ENCODE peak calls at places on chromosome 10, in seven cellular contexts. X, S, Y, J, U, M and V are unnamed samples.
A peak's percentile ranks its signal among the peaks of the same experiment; 100 is the strongest.

GRCh38 chr10:78863601-78864239 is 205.0 kb upstream of the ZMIZ1 start:
- DNase-seq in S (no peak), X (no peak), J (no peak), U (no peak), M (no peak), Y (no peak), V (no peak)

GRCh38 chr10:14196113-14196512 is 134.6 kb downstream of the FRMD4A start:
- DNase-seq in S (no peak), Y (no peak), U (no peak), J (no peak), M (peak; percentile 25), X (no peak), V (no peak)

GRCh38 chr10:122010405-122011050 is 21.6 kb downstream of the TACC2 start:
- DNase-seq in X (no peak), S (no peak), M (no peak), Y (no peak), U (no peak), J (no peak), V (no peak)

GRCh38 chr10:71395621-71396020 is 1.1 kb upstream of the CDH23 start:
- DNase-seq in M (no peak), Y (no peak), U (no peak), X (no peak), J (no peak), S (no peak), V (no peak)

GRCh38 chr10:21527634-21528451 is 2.4 kb upstream of the SKIDA1 start:
- DNase-seq in Y (no peak), U (no peak), S (peak; percentile 57), M (no peak), X (no peak), J (no peak), V (no peak)

GRCh38 chr10:110793887-110794286 is 77.8 kb upstream of the PDCD4 start:
- DNase-seq in J (no peak), Y (no peak), X (no peak), S (peak; percentile 7), M (no peak), U (no peak), V (no peak)

GRCh38 chr10:66752714-66753113 is 173.1 kb upstream of the LRRTM3 start:
- DNase-seq in U (no peak), X (no peak), J (no peak), Y (no peak), S (peak; percentile 63), M (no peak), V (peak; percentile 50)

GRCh38 chr10:48242160-48242904 is 32.2 kb downstream of the FRMPD2 start:
- DNase-seq in J (no peak), U (no peak), M (no peak), S (no peak), X (no peak), Y (no peak), V (no peak)

GRCh38 chr10:4012848-4013247 is 227.8 kb upstream of the KLF6 start:
- DNase-seq in S (no peak), J (no peak), X (no peak), U (no peak), Y (no peak), M (no peak), V (no peak)

GRCh38 chr10:129517680-129518057 is 50.6 kb downstream of the MGMT start:
- DNase-seq in J (no peak), Y (no peak), S (no peak), U (no peak), X (no peak), M (no peak), V (no peak)

GRCh38 chr10:128431997-128432396 is 305.8 kb upstream of the MKI67 start:
- DNase-seq in M (no peak), U (no peak), Y (no peak), S (no peak), X (no peak), J (no peak), V (no peak)

GRCh38 chr10:53601260-53601875 is 828.8 kb upstream of the MBL2 start:
- DNase-seq in S (peak; percentile 28), U (no peak), J (peak; percentile 32), Y (peak; percentile 11), M (no peak), X (no peak), V (no peak)

GRCh38 chr10:60096761-60097513 is 190.6 kb upstream of the CCDC6 start:
- DNase-seq in Y (no peak), J (no peak), X (no peak), S (no peak), U (no peak), M (no peak), V (no peak)

GRCh38 chr10:33841678-33842077 is 507.2 kb upstream of the NRP1 start:
- DNase-seq in M (no peak), S (no peak), J (no peak), Y (no peak), X (no peak), U (no peak), V (no peak)

DNA sequence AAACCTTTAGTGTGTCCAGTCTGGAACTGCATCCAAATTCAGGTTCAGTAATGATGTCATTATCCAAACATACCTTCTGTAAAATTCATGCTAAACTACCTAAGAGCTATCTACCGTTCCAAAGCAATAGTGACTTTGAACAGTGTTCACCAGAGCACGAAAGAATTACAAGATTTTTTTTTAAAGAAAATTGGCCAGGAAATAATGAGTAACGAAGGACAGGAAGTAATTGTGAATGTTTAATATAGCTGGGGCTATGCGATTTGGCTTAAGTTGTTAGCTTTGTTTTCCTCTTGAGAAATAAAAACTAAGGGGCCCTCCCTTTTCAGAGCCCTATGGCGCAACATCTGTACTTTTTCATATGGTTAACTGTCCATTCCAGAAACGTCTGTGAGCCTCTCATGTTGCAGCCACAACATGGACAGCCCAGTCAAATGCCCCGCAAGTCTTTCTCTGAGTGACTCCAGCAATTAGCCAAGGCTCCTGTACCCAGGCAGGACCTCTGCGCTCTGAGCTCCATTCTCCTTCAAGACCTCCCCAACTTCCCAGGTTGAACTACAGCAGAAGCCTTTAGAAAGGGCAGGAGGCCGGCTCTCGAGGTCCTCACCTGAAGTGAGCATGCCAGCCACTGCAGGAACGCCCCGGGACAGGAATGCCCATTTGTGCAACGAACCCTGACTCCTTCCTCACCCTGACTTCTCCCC is 622 bp upstream of the FAS start:
- DNase-seq in X (peak; percentile 64), M (no peak), S (peak; percentile 86), J (no peak), Y (no peak), U (no peak), V (no peak)
- H3K4me1 ChIP-seq in X (no peaks in the 10 kb centered on the region), M (peaks cover 6% of the 10 kb centered on the region), S (peaks cover 8% of the 10 kb centered on the region), J (peaks cover 24% of the 10 kb centered on the region), Y (peaks cover 48% of the 10 kb centered on the region), U (peaks cover 10% of the 10 kb centered on the region), V (peaks cover 29% of the 10 kb centered on the region)

DNA sequence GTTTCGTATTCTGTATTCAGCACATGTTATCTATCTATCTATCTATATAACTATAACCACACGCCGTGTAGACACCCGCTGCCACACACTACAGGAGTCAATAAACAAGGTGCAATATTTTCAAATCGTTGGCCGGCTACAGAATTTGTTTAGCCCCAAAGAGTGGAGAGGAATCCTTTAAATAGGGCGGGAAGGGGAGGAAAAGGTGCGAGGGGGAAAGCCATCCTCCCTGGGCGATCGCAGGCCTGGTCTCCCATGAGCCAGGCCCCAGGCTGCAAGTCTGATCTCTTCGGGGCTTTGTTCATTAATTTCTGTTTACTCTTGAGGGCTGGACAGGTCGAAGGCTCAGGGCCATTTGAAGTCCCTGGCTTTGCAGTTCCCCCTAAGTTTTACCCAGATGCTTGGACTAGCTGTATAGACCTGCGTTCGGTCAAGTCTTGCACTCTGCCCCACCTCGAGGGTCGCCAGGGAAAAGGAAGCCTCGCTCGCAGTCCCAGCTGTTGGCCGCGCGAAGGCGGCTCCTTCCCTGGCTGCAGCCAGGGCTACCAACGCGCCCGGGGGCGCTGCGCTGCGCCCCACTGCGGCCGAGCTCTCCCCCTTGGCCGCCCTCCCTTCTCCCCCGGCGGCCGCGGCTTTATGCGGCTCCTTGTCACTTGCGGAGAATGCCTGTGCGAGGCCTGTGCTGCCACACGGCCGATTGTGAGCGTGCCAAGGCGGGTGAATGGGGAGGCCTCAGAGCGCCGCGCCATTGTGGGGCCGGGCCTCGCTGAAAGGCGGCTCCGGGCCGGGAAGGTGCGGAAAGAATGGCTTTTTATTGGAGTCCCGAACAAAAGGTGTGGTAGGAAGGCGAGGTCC is 3.9 kb downstream of the NKX2-3 start:
- DNase-seq in X (no peak), U (no peak), J (no peak), M (no peak), Y (peak; percentile 18), S (no peak), V (no peak)
- H3K27me3 ChIP-seq in X (peaks cover 15% of the 10 kb centered on the region), U (peaks cover 9% of the 10 kb centered on the region), J (peaks cover 34% of the 10 kb centered on the region), M (peaks cover 19% of the 10 kb centered on the region), Y (peaks cover 27% of the 10 kb centered on the region), S (peaks cover 95% of the 10 kb centered on the region), V (peaks cover 100% of the 10 kb centered on the region)

GRCh38 chr10:119368991-119369869 is 161.9 kb downstream of the GRK5 start:
- DNase-seq in M (no peak), U (no peak), X (no peak), S (no peak), Y (no peak), J (no peak), V (no peak)
- H3K4me1 ChIP-seq in M (peaks cover 5% of the 10 kb centered on the region), U (peaks cover 3% of the 10 kb centered on the region), X (peaks cover 22% of the 10 kb centered on the region), S (peaks cover 56% of the 10 kb centered on the region), Y (peaks cover 10% of the 10 kb centered on the region), J (peaks cover 5% of the 10 kb centered on the region), V (no peaks in the 10 kb centered on the region)

GRCh38 chr10:94300042-94300441 is 62.7 kb downstream of the NOC3L start:
- DNase-seq in J (no peak), Y (no peak), M (no peak), X (no peak), U (no peak), S (no peak), V (no peak)
- H3K27me3 ChIP-seq in J (no peaks in the 10 kb centered on the region), Y (no peaks in the 10 kb centered on the region), M (no peaks in the 10 kb centered on the region), X (no peaks in the 10 kb centered on the region), U (no peaks in the 10 kb centered on the region), S (peaks cover 6% of the 10 kb centered on the region), V (peaks cover 13% of the 10 kb centered on the region)

DNA sequence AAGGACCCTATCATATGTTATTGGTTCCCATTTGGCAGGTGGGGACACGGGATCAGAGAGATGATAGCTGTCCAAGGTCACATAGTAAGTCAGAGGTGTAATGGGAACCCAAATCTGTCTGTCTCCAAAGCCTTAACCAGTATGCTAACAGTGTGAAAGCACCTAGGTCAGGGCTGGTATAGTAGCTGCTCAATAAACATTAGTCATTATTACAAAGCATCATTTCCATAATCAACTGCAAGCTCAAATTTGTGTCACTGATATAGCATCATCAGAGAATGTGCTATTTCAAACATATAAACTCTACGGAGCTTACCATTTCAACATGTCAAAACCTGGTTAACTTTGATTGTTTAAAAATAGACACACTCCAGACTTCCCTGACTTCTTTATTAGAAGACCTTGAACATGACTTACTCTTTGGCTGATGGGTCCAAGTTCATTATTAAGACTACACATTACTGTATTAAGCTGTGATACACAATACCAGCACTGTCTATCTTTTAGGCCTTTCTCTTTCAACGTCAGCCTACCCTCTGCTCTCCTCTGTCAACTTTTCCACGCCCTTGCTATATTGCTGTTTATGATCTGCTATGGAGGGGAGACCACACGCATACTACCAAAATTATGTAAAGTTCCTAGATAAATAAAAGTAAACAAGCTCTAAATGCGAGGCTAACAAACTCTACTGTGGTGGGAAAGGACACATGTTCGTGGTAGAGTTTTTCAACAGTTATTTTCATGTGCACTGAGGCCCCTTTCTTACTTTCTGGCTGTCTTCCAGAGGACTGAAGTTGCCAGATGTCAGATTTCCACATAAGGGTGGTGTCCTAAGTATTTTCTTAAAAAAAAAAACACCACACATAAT is 33.6 kb downstream of the DNMBP start:
- DNase-seq in U (no peak), S (peak; percentile 72), M (no peak), J (no peak), X (no peak), Y (no peak), V (no peak)
- H3K4me1 ChIP-seq in U (no peaks in the 10 kb centered on the region), S (peaks cover 8% of the 10 kb centered on the region), M (peaks cover 9% of the 10 kb centered on the region), J (peaks cover 44% of the 10 kb centered on the region), X (no peaks in the 10 kb centered on the region), Y (peaks cover 9% of the 10 kb centered on the region), V (peaks cover 32% of the 10 kb centered on the region)

GRCh38 chr10:123611876-123612275 is 54.3 kb upstream of the GPR26 start:
- DNase-seq in Y (no peak), S (no peak), X (no peak), U (no peak), J (no peak), M (no peak), V (no peak)
- H3K27me3 ChIP-seq in Y (no peaks in the 10 kb centered on the region), S (no peaks in the 10 kb centered on the region), X (no peaks in the 10 kb centered on the region), U (no peaks in the 10 kb centered on the region), J (peaks cover 26% of the 10 kb centered on the region), M (no peaks in the 10 kb centered on the region), V (no peaks in the 10 kb centered on the region)